ENCODE peak calls at places on chromosomes 3 and 15, in six cellular contexts. One of them, this sample, is unnamed.
A peak's percentile ranks its signal among the peaks of the same experiment; 100 is the strongest.

GRCh38 chr3:30496496-30496966 is 109.9 kb upstream of the TGFBR2 start:
- DNase-seq in GM12878: no peak
- DNase-seq in K562: no peak
- DNase-seq in endothelial cell of umbilical vein: no peak
- DNase-seq in A549: no peak
- DNase-seq in HepG2: no peak
- DNase-seq in this sample: peak; percentile 14

GRCh38 chr3:146218880-146219866 is 31.7 kb downstream of the PLSCR4 start:
- DNase-seq in endothelial cell of umbilical vein: peak; percentile 71
- DNase-seq in K562: peak; percentile 8
- DNase-seq in GM12878: no peak
- DNase-seq in HepG2: peak; percentile 6
- DNase-seq in A549: peak; percentile 15
- DNase-seq in this sample: peak; percentile 25

GRCh38 chr3:141382571-141382970 is 14.3 kb downstream of the ZBTB38 start:
- DNase-seq in A549: no peak
- DNase-seq in GM12878: no peak
- DNase-seq in endothelial cell of umbilical vein: no peak
- DNase-seq in K562: no peak
- DNase-seq in HepG2: no peak
- DNase-seq in this sample: no peak

GRCh38 chr3:73765878-73766564 is 141.3 kb upstream of the PDZRN3 start:
- DNase-seq in K562: no peak
- DNase-seq in HepG2: no peak
- DNase-seq in endothelial cell of umbilical vein: no peak
- DNase-seq in A549: no peak
- DNase-seq in GM12878: no peak
- DNase-seq in this sample: no peak

GRCh38 chr3:147655236-147655635 is 246.1 kb downstream of the ZIC1 start:
- DNase-seq in A549: no peak
- DNase-seq in K562: no peak
- DNase-seq in HepG2: no peak
- DNase-seq in GM12878: no peak
- DNase-seq in endothelial cell of umbilical vein: no peak
- DNase-seq in this sample: no peak

GRCh38 chr3:159762981-159763465 is 225.6 kb upstream of the IL12A start:
- DNase-seq in K562: peak; percentile 6
- DNase-seq in HepG2: no peak
- DNase-seq in endothelial cell of umbilical vein: peak; percentile 94
- DNase-seq in A549: peak; percentile 78
- DNase-seq in GM12878: no peak
- DNase-seq in this sample: no peak

GRCh38 chr15:48059786-48060185 is 61.0 kb upstream of the SLC24A5 start:
- DNase-seq in HepG2: no peak
- DNase-seq in endothelial cell of umbilical vein: no peak
- DNase-seq in K562: no peak
- DNase-seq in A549: no peak
- DNase-seq in GM12878: no peak
- DNase-seq in this sample: no peak

GRCh38 chr3:149476135-149476684 is 1.7 kb downstream of the TM4SF4 start:
- DNase-seq in endothelial cell of umbilical vein: no peak
- DNase-seq in HepG2: no peak
- DNase-seq in GM12878: no peak
- DNase-seq in K562: no peak
- DNase-seq in A549: no peak
- DNase-seq in this sample: peak; percentile 32

GRCh38 chr3:169362872-169363271 is 300.6 kb downstream of the MECOM start:
- DNase-seq in GM12878: no peak
- DNase-seq in endothelial cell of umbilical vein: no peak
- DNase-seq in A549: no peak
- DNase-seq in HepG2: no peak
- DNase-seq in K562: no peak
- DNase-seq in this sample: no peak

GRCh38 chr15:42408178-42408577 is 48.9 kb downstream of the CAPN3 start:
- DNase-seq in K562: no peak
- DNase-seq in HepG2: no peak
- DNase-seq in A549: no peak
- DNase-seq in GM12878: no peak
- DNase-seq in endothelial cell of umbilical vein: no peak
- DNase-seq in this sample: no peak

GRCh38 chr3:141401584-141402475 is 33.5 kb downstream of the ZBTB38 start:
- DNase-seq in GM12878: no peak
- DNase-seq in K562: no peak
- DNase-seq in endothelial cell of umbilical vein: no peak
- DNase-seq in HepG2: no peak
- DNase-seq in A549: peak; percentile 50
- DNase-seq in this sample: peak; percentile 38

GRCh38 chr3:188948658-188949400 is 222.9 kb upstream of the TPRG1 start:
- DNase-seq in A549: peak; percentile 20
- DNase-seq in K562: no peak
- DNase-seq in GM12878: no peak
- DNase-seq in endothelial cell of umbilical vein: peak; percentile 89
- DNase-seq in HepG2: peak; percentile 48
- DNase-seq in this sample: peak; percentile 39

GRCh38 chr15:76546805-76547204 is 210.2 kb downstream of the ISL2 start:
- DNase-seq in GM12878: no peak
- DNase-seq in A549: no peak
- DNase-seq in endothelial cell of umbilical vein: no peak
- DNase-seq in K562: no peak
- DNase-seq in HepG2: no peak
- DNase-seq in this sample: no peak

GRCh38 chr3:185365281-185366211 is 2.6 kb downstream of the MAP3K13 start:
- DNase-seq in A549: no peak
- DNase-seq in HepG2: no peak
- DNase-seq in endothelial cell of umbilical vein: no peak
- DNase-seq in K562: no peak
- DNase-seq in GM12878: no peak
- DNase-seq in this sample: no peak

GRCh38 chr3:123344941-123345594 is 103.8 kb downstream of the ADCY5 start:
- DNase-seq in HepG2: no peak
- DNase-seq in A549: no peak
- DNase-seq in endothelial cell of umbilical vein: no peak
- DNase-seq in K562: no peak
- DNase-seq in GM12878: no peak
- DNase-seq in this sample: no peak

GRCh38 chr3:141663993-141664392 is 74.1 kb upstream of the RNF7 start:
- DNase-seq in endothelial cell of umbilical vein: no peak
- DNase-seq in K562: no peak
- DNase-seq in GM12878: no peak
- DNase-seq in A549: no peak
- DNase-seq in HepG2: no peak
- DNase-seq in this sample: no peak

GRCh38 chr3:127113571-127113891 is 79.4 kb upstream of the PRR23E start:
- DNase-seq in endothelial cell of umbilical vein: no peak
- DNase-seq in HepG2: peak; percentile 95
- DNase-seq in GM12878: no peak
- DNase-seq in K562: no peak
- DNase-seq in A549: no peak
- DNase-seq in this sample: no peak

GRCh38 chr15:43974852-43975251 is 148.1 kb downstream of the WDR76 start:
- DNase-seq in HepG2: peak; percentile 57
- DNase-seq in GM12878: peak; percentile 57
- DNase-seq in endothelial cell of umbilical vein: no peak
- DNase-seq in A549: no peak
- DNase-seq in K562: no peak
- DNase-seq in this sample: no peak

GRCh38 chr3:121660356-121661171 is at the start of gene HCLS1:
- DNase-seq in A549: no peak
- DNase-seq in endothelial cell of umbilical vein: peak; percentile 72
- DNase-seq in K562: peak; percentile 30
- DNase-seq in HepG2: no peak
- DNase-seq in GM12878: peak; percentile 83
- DNase-seq in this sample: peak; percentile 89

GRCh38 chr15:70701891-70702568 is 61.3 kb downstream of the UACA start:
- DNase-seq in A549: peak; percentile 37
- DNase-seq in HepG2: no peak
- DNase-seq in K562: no peak
- DNase-seq in GM12878: no peak
- DNase-seq in endothelial cell of umbilical vein: peak; percentile 86
- DNase-seq in this sample: no peak

GRCh38 chr15:71385469-71385868 is 270.2 kb downstream of the THSD4 start:
- DNase-seq in A549: no peak
- DNase-seq in GM12878: no peak
- DNase-seq in K562: no peak
- DNase-seq in HepG2: no peak
- DNase-seq in endothelial cell of umbilical vein: no peak
- DNase-seq in this sample: no peak

GRCh38 chr15:67521770-67522568 is 1.0 kb downstream of the C15orf61 start:
- DNase-seq in GM12878: no peak
- DNase-seq in A549: peak; percentile 20
- DNase-seq in endothelial cell of umbilical vein: peak; percentile 57
- DNase-seq in K562: no peak
- DNase-seq in HepG2: no peak
- DNase-seq in this sample: peak; percentile 40

GRCh38 chr15:74901612-74902063 is 5.0 kb downstream of the FAM219B start:
- DNase-seq in endothelial cell of umbilical vein: peak; percentile 69
- DNase-seq in K562: peak; percentile 82
- DNase-seq in A549: peak; percentile 91
- DNase-seq in GM12878: no peak
- DNase-seq in HepG2: peak; percentile 49
- DNase-seq in this sample: peak; percentile 72

GRCh38 chr3:133746722-133747086 is 511 bp downstream of the TF start:
- DNase-seq in HepG2: no peak
- DNase-seq in K562: no peak
- DNase-seq in GM12878: no peak
- DNase-seq in endothelial cell of umbilical vein: no peak
- DNase-seq in A549: no peak
- DNase-seq in this sample: no peak

GRCh38 chr3:161393803-161394202 is 22.5 kb upstream of the SPTSSB start:
- DNase-seq in endothelial cell of umbilical vein: no peak
- DNase-seq in GM12878: no peak
- DNase-seq in K562: no peak
- DNase-seq in HepG2: no peak
- DNase-seq in A549: no peak
- DNase-seq in this sample: no peak

GRCh38 chr3:106034313-106034712 is 165.5 kb upstream of the CBLB start:
- DNase-seq in K562: no peak
- DNase-seq in A549: no peak
- DNase-seq in GM12878: no peak
- DNase-seq in endothelial cell of umbilical vein: no peak
- DNase-seq in HepG2: no peak
- DNase-seq in this sample: no peak

GRCh38 chr3:151726016-151726415 is 7.7 kb upstream of the AADACL2 start:
- DNase-seq in A549: no peak
- DNase-seq in HepG2: peak; percentile 69
- DNase-seq in K562: peak; percentile 55
- DNase-seq in GM12878: no peak
- DNase-seq in endothelial cell of umbilical vein: no peak
- DNase-seq in this sample: no peak

GRCh38 chr3:46717447-46718231 is at the start of gene PRSS50:
- DNase-seq in endothelial cell of umbilical vein: no peak
- DNase-seq in HepG2: no peak
- DNase-seq in K562: peak; percentile 84
- DNase-seq in A549: no peak
- DNase-seq in GM12878: no peak
- DNase-seq in this sample: peak; percentile 22

GRCh38 chr15:92661961-92662360 is 6.4 kb upstream of the FAM174B start:
- DNase-seq in K562: no peak
- DNase-seq in endothelial cell of umbilical vein: no peak
- DNase-seq in A549: no peak
- DNase-seq in GM12878: no peak
- DNase-seq in HepG2: no peak
- DNase-seq in this sample: no peak

GRCh38 chr3:13289771-13290285 is 130.3 kb downstream of the NUP210 start:
- DNase-seq in endothelial cell of umbilical vein: no peak
- DNase-seq in HepG2: no peak
- DNase-seq in A549: no peak
- DNase-seq in K562: no peak
- DNase-seq in GM12878: no peak
- DNase-seq in this sample: no peak

GRCh38 chr3:186464424-186465093 is 79.6 kb downstream of the CRYGS start:
- DNase-seq in HepG2: peak; percentile 16
- DNase-seq in GM12878: no peak
- DNase-seq in endothelial cell of umbilical vein: no peak
- DNase-seq in A549: no peak
- DNase-seq in K562: peak; percentile 33
- DNase-seq in this sample: peak; percentile 27
- TF ChIP-seq CTCF in HepG2: peak; percentile 44
- TF ChIP-seq CTCF in GM12878: peak; percentile 36
- TF ChIP-seq CTCF in endothelial cell of umbilical vein: peak; percentile 2
- TF ChIP-seq CTCF in A549: no peak
- TF ChIP-seq CTCF in K562: peak; percentile 43
- TF ChIP-seq CTCF in this sample: peak; percentile 28

GRCh38 chr3:21462151-21462550 is 288.9 kb downstream of the ZNF385D start:
- DNase-seq in A549: no peak
- DNase-seq in GM12878: no peak
- DNase-seq in K562: no peak
- DNase-seq in endothelial cell of umbilical vein: no peak
- DNase-seq in HepG2: no peak
- DNase-seq in this sample: no peak
- TF ChIP-seq MYC in A549: no peak
- TF ChIP-seq MYC in GM12878: no peak
- TF ChIP-seq MYC in K562: no peak
- TF ChIP-seq MYC in endothelial cell of umbilical vein: no peak
- TF ChIP-seq MYC in HepG2: no peak
- TF ChIP-seq MYC in this sample: no peak

GRCh38 chr3:78098367-78098766 is 1058.5 kb downstream of the ROBO2 start:
- DNase-seq in A549: no peak
- DNase-seq in GM12878: no peak
- DNase-seq in K562: no peak
- DNase-seq in HepG2: no peak
- DNase-seq in endothelial cell of umbilical vein: no peak
- DNase-seq in this sample: no peak

GRCh38 chr3:78096488-78097255 is 1056.8 kb downstream of the ROBO2 start:
- DNase-seq in HepG2: no peak
- DNase-seq in GM12878: no peak
- DNase-seq in A549: no peak
- DNase-seq in K562: no peak
- DNase-seq in endothelial cell of umbilical vein: no peak
- DNase-seq in this sample: no peak

GRCh38 chr3:78101363-78101762 is 1061.5 kb downstream of the ROBO2 start:
- DNase-seq in K562: no peak
- DNase-seq in GM12878: no peak
- DNase-seq in A549: no peak
- DNase-seq in endothelial cell of umbilical vein: no peak
- DNase-seq in HepG2: no peak
- DNase-seq in this sample: no peak
- TF ChIP-seq POLR2A in K562: no peak
- TF ChIP-seq POLR2A in GM12878: no peak
- TF ChIP-seq POLR2A in A549: no peak
- TF ChIP-seq POLR2A in endothelial cell of umbilical vein: no peak
- TF ChIP-seq POLR2A in HepG2: no peak
- TF ChIP-seq POLR2A in this sample: no peak

DNA sequence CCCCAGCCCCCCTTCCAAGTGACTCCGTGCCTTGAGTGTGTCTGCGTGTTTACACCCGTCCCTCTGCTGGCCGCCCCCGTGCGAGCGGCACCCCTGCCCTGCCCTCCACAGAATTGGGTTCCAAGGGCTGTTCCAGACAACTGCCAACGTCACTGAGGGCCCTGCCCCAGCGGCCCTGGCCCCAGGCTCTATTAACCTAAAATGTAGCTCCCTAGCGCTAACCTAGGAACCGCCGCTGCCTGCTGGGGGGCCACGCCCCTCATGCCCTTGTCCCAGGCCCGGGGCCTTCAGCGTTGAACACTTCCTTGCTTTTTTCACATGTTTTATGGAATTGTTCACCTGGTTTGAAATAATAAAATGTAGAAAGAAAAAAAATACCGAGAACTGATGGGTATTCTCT is 10.0 kb upstream of the SEMA3B start:
- DNase-seq in GM12878: no peak
- DNase-seq in endothelial cell of umbilical vein: no peak
- DNase-seq in K562: no peak
- DNase-seq in HepG2: no peak
- DNase-seq in A549: no peak
- DNase-seq in this sample: no peak
- TF ChIP-seq CTCF in GM12878: no peak
- TF ChIP-seq CTCF in endothelial cell of umbilical vein: no peak
- TF ChIP-seq CTCF in K562: no peak
- TF ChIP-seq CTCF in HepG2: no peak
- TF ChIP-seq CTCF in A549: no peak
- TF ChIP-seq CTCF in this sample: no peak